ENCODE peak calls at places on chromosomes 16 and 17, in four cellular contexts. B is upper lobe of right lung, H is H9, L is lung. E is an unnamed sample.

GRCh38 chr17:47905221-47905733 is 9.2 kb downstream of the SP2 start:
- DNase-seq in L (peak), H (no peak), B (no peak), E (peak)

GRCh38 chr17:29225388-29225787 is 21.3 kb upstream of the CRYBA1 start:
- DNase-seq in H (no peak), L (no peak), B (no peak), E (no peak)

GRCh38 chr17:77692571-77693161 is 265.8 kb upstream of the TNRC6C start:
- DNase-seq in L (no peak), B (peak), H (peak), E (no peak)

GRCh38 chr17:77579717-77580116 is 378.8 kb upstream of the TNRC6C start:
- DNase-seq in L (no peak), H (no peak), B (peak), E (no peak)

GRCh38 chr16:88065747-88066142 is 114.5 kb downstream of the BANP start:
- DNase-seq in L (no peak), H (no peak), B (no peak), E (no peak)

GRCh38 chr17:40069751-40070643 is 7.2 kb downstream of the THRA start:
- DNase-seq in L (no peak), H (peak), B (no peak), E (no peak)

GRCh38 chr17:67109111-67109510 is 64.8 kb downstream of the CACNG1 start:
- DNase-seq in L (no peak), H (no peak), B (no peak), E (no peak)

GRCh38 chr16:82136956-82137818 is 32.8 kb downstream of the MPHOSPH6 start:
- DNase-seq in L (no peak), H (no peak), B (no peak), E (no peak)

GRCh38 chr16:90008708-90009145 is 10.5 kb downstream of the DBNDD1 start:
- DNase-seq in H (no peak), L (no peak), B (no peak), E (no peak)

GRCh38 chr17:59877965-59878364 is 14.8 kb downstream of the TUBD1 start:
- DNase-seq in H (no peak), B (no peak), L (no peak), E (no peak)

GRCh38 chr16:88013766-88014165 is 62.5 kb downstream of the BANP start:
- DNase-seq in B (no peak), L (no peak), H (no peak), E (no peak)

GRCh38 chr16:55204923-55205322 is 119.1 kb upstream of the IRX6 start:
- DNase-seq in B (no peak), L (no peak), H (no peak), E (no peak)

GRCh38 chr17:60535382-60536279 is 9.6 kb upstream of the APPBP2 start:
- DNase-seq in B (no peak), L (no peak), H (no peak), E (no peak)

GRCh38 chr17:48995871-48996695 is 1.1 kb upstream of the IGF2BP1 start:
- DNase-seq in H (peak), L (no peak), B (no peak), E (no peak)

GRCh38 chr16:5615868-5616642 is 518.5 kb upstream of the EEF2KMT start:
- DNase-seq in L (peak), B (peak), H (peak), E (peak)

GRCh38 chr17:80650339-80650672 is 105.7 kb downstream of the RPTOR start:
- DNase-seq in L (no peak), H (no peak), B (no peak), E (no peak)

GRCh38 chr17:83096401-83097220 is 17.2 kb downstream of the METRNL start:
- DNase-seq in L (no peak), H (no peak), B (no peak), E (no peak)

GRCh38 chr17:78844301-78845005 is 3.8 kb upstream of the USP36 start:
- DNase-seq in B (no peak), L (no peak), H (no peak), E (peak)

GRCh38 chr17:82929011-82929622 is 89.3 kb upstream of the ZNF750 start:
- DNase-seq in L (no peak), H (no peak), B (peak), E (no peak)

GRCh38 chr17:28911411-28912045 is 8.6 kb upstream of the DHRS13 start:
- DNase-seq in B (no peak), H (no peak), L (no peak), E (no peak)

GRCh38 chr17:81493198-81494038 is 19.2 kb downstream of the ACTG1 start:
- DNase-seq in H (peak), L (no peak), B (no peak), E (no peak)

GRCh38 chr17:60163108-60163784 is 13.5 kb downstream of the CA4 start:
- DNase-seq in L (no peak), H (peak), B (peak), E (no peak)

GRCh38 chr17:10292057-10292931 is 80.5 kb downstream of the MYH13 start:
- DNase-seq in L (no peak), B (no peak), H (no peak), E (no peak)

GRCh38 chr16:75256059-75256870 is 4.8 kb upstream of the BCAR1 start:
- DNase-seq in B (peak), H (peak), L (no peak), E (no peak)
- H3K27ac ChIP-seq in B (peak), H (peak), L (peak), E (peak)

GRCh38 chr17:7016406-7016805 is 4.0 kb downstream of the RNASEK start:
- DNase-seq in H (no peak), B (no peak), L (no peak), E (no peak)
- H3K27ac ChIP-seq in H (no peak), B (peak), L (peak), E (no peak)

GRCh38 chr17:6599364-6599763 is 41.1 kb downstream of the KIAA0753 start:
- DNase-seq in B (no peak), H (no peak), L (no peak), E (no peak)
- H3K27ac ChIP-seq in B (peak), H (no peak), L (no peak), E (peak)

GRCh38 chr16:50329446-50330189 is 39.2 kb downstream of the BRD7 start:
- DNase-seq in B (no peak), L (no peak), H (no peak), E (no peak)
- H3K27ac ChIP-seq in B (peak), L (peak), H (no peak), E (no peak)

DNA sequence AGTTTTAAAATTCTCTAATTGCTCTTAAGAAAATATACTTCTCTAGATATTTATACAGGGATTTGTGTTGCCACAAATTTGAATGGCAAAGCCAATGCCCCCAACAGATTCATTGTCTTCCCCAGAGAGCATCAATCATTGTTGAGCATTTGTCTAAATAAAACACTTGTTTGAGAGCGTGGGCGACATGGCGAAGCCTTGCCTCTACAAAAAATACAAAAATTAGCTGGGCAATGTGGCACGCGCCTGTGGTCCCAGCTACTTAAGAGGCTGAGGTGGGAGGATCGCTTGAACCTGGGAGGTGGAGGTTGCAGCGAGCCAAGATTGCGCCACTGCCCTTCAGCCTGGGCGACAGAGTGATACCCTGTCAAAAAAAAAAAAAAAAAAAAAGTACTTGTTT is 13.4 kb upstream of the SRSF1 start:
- DNase-seq in L (no peak), B (no peak), H (no peak), E (no peak)
- H3K27ac ChIP-seq in L (no peak), B (no peak), H (no peak), E (no peak)

DNA sequence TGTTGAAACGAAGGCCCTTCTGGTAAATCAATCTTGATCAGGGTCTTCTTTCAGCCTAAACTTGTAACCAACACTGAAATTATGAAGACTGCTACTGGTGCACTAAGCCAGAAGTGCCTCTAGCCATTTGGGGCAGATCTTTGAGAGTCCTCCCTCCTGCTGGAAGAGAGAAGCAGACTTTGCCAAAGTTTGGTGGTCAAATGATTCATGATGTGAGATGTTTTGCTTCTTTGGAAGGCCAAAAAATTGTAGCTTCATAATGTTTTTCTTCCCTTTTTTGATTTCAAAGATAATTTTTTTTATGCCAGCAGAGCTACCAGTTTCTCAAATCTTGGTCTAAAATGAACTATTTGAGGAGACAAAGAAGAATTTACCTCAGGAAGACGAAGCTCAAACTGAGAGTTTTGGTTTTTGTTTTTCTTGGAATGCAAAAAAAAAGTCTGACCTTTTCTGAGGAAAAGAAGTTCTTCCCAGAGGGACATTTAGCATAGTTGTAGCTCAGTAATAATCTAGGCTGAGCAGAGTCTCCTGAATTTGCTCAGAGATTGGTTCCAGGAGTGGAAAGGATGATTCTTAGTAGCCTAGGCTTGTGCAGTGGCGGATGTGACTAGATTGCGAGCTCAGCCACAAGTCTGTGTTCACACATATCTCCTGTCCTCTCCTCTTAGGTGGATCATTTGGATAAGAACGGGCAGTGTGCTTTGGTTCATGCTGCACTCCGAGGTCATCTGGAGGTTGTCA is 50.9 kb downstream of the CYB561 start:
- DNase-seq in H (no peak), B (no peak), L (no peak), E (no peak)
- H3K27ac ChIP-seq in H (no peak), B (no peak), L (peak), E (no peak)

DNA sequence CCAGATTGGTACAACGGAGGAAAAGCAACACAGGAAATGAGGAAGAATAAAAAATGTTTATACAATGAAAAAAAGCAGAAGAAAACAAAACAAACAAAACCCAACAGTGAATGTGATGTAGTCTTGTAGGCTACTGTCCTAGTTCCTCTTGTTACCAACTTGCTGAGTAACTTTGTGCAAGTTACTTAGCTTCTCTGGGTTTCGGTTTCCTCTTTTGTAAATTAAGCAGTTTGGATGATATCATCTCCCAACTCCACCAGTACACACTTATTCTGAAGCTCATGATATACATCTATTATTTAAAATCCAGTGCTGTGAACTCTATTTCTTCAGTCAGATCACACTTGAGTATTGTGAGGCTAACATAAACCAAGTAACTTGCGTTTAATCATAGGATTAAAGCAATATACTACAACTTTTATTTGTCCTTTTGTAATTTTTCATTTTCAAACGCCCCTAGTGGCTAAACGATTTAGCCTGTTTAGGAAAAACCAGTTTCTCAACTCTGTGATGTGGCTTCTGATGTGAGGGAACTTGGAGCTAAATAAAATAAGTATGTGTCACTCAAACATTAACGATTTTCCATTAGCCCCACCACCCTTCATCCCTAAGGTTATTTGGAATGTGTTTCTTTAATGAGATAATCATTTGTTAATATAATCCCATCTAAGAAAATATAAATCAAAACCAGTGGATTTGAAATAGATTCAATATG is 1.4 kb upstream of the UNK start:
- DNase-seq in L (no peak), B (no peak), H (no peak), E (no peak)
- H3K27ac ChIP-seq in L (peak), B (peak), H (no peak), E (peak)

DNA sequence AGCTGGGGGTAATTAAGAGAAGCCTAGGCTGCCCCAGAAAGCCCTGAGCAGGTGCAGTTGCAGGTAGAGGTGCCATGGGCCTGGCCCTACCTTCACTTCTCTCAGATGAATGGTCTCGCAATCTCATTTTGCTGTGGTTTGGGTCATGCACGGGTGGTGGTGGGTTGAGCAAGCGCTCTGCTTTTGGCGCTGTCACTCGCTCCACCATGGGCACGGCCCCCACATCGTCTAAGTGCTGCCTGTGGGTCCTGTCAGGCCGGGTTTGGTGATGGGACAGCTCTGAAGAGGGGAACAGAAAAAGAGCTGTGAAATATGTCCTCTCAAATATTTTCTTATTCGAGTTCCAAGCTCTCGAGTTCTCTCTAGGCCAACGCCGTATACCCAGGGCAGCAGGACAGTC is 39.9 kb downstream of the STH start:
- DNase-seq in L (no peak), H (no peak), B (no peak), E (no peak)
- H3K27ac ChIP-seq in L (no peak), H (no peak), B (no peak), E (no peak)

GRCh38 chr16:11671271-11671670 is 3.0 kb downstream of the SNN start:
- DNase-seq in B (no peak), H (no peak), L (no peak), E (no peak)
- H3K27ac ChIP-seq in B (no peak), H (no peak), L (no peak), E (no peak)